ENCODE peak calls at places on chromosome 13, in four cellular contexts. One of them, this sample, is unnamed.

GRCh38 chr13:44768233-44768632 is 192.1 kb upstream of the TSC22D1 start:
- DNase-seq in stimulated activated CD4-positive, alpha-beta T cell treated with anti-CD3 and anti-CD28 coated beads, Interleukin-4, amount 100 ng/mL, for 1 hour: no peak
- DNase-seq in stomach: no peak
- DNase-seq in T-helper 17 cell: no peak
- DNase-seq in this sample: no peak

GRCh38 chr13:75762066-75762937 is 126.2 kb downstream of the LMO7 start:
- DNase-seq in stimulated activated CD4-positive, alpha-beta T cell treated with anti-CD3 and anti-CD28 coated beads, Interleukin-4, amount 100 ng/mL, for 1 hour: no peak
- DNase-seq in stomach: peak
- DNase-seq in T-helper 17 cell: no peak
- DNase-seq in this sample: peak

GRCh38 chr13:98890920-98891319 is 86.9 kb downstream of the DOCK9 start:
- DNase-seq in stimulated activated CD4-positive, alpha-beta T cell treated with anti-CD3 and anti-CD28 coated beads, Interleukin-4, amount 100 ng/mL, for 1 hour: no peak
- DNase-seq in stomach: no peak
- DNase-seq in T-helper 17 cell: no peak
- DNase-seq in this sample: no peak

GRCh38 chr13:19179916-19180315 is 1.7 kb downstream of the TUBA3C start:
- DNase-seq in stimulated activated CD4-positive, alpha-beta T cell treated with anti-CD3 and anti-CD28 coated beads, Interleukin-4, amount 100 ng/mL, for 1 hour: no peak
- DNase-seq in stomach: peak
- DNase-seq in T-helper 17 cell: no peak
- DNase-seq in this sample: no peak

GRCh38 chr13:91722267-91722884 is 324.0 kb downstream of the GPC5 start:
- DNase-seq in stimulated activated CD4-positive, alpha-beta T cell treated with anti-CD3 and anti-CD28 coated beads, Interleukin-4, amount 100 ng/mL, for 1 hour: no peak
- DNase-seq in stomach: no peak
- DNase-seq in T-helper 17 cell: no peak
- DNase-seq in this sample: peak

GRCh38 chr13:108433976-108434375 is 164.5 kb downstream of the TNFSF13B start:
- DNase-seq in stimulated activated CD4-positive, alpha-beta T cell treated with anti-CD3 and anti-CD28 coated beads, Interleukin-4, amount 100 ng/mL, for 1 hour: no peak
- DNase-seq in stomach: no peak
- DNase-seq in T-helper 17 cell: no peak
- DNase-seq in this sample: no peak

GRCh38 chr13:100339411-100339935 is 249.1 kb downstream of the GGACT start:
- DNase-seq in stimulated activated CD4-positive, alpha-beta T cell treated with anti-CD3 and anti-CD28 coated beads, Interleukin-4, amount 100 ng/mL, for 1 hour: no peak
- DNase-seq in stomach: no peak
- DNase-seq in T-helper 17 cell: no peak
- DNase-seq in this sample: no peak

GRCh38 chr13:98556417-98556816 is 20.5 kb downstream of the STK24 start:
- DNase-seq in stimulated activated CD4-positive, alpha-beta T cell treated with anti-CD3 and anti-CD28 coated beads, Interleukin-4, amount 100 ng/mL, for 1 hour: no peak
- DNase-seq in stomach: no peak
- DNase-seq in T-helper 17 cell: no peak
- DNase-seq in this sample: no peak

GRCh38 chr13:112903606-112904195 is 65.3 kb upstream of the MCF2L start:
- DNase-seq in stimulated activated CD4-positive, alpha-beta T cell treated with anti-CD3 and anti-CD28 coated beads, Interleukin-4, amount 100 ng/mL, for 1 hour: no peak
- DNase-seq in stomach: no peak
- DNase-seq in T-helper 17 cell: no peak
- DNase-seq in this sample: no peak

GRCh38 chr13:26476111-26476743 is 81.3 kb upstream of the WASF3 start:
- DNase-seq in stimulated activated CD4-positive, alpha-beta T cell treated with anti-CD3 and anti-CD28 coated beads, Interleukin-4, amount 100 ng/mL, for 1 hour: no peak
- DNase-seq in stomach: no peak
- DNase-seq in T-helper 17 cell: no peak
- DNase-seq in this sample: no peak

GRCh38 chr13:40026174-40026585 is 370.7 kb downstream of the COG6 start:
- DNase-seq in stimulated activated CD4-positive, alpha-beta T cell treated with anti-CD3 and anti-CD28 coated beads, Interleukin-4, amount 100 ng/mL, for 1 hour: peak
- DNase-seq in stomach: no peak
- DNase-seq in T-helper 17 cell: no peak
- DNase-seq in this sample: no peak

GRCh38 chr13:109707044-109707794 is 79.2 kb downstream of the IRS2 start:
- DNase-seq in stimulated activated CD4-positive, alpha-beta T cell treated with anti-CD3 and anti-CD28 coated beads, Interleukin-4, amount 100 ng/mL, for 1 hour: no peak
- DNase-seq in stomach: no peak
- DNase-seq in T-helper 17 cell: no peak
- DNase-seq in this sample: no peak

GRCh38 chr13:35763805-35764170 is 287.3 kb upstream of the MAB21L1 start:
- DNase-seq in stimulated activated CD4-positive, alpha-beta T cell treated with anti-CD3 and anti-CD28 coated beads, Interleukin-4, amount 100 ng/mL, for 1 hour: no peak
- DNase-seq in stomach: no peak
- DNase-seq in T-helper 17 cell: no peak
- DNase-seq in this sample: no peak

This sample was measured in small intestine.